ENCODE peak calls at places on chromosomes 16 and 17, in seven cellular contexts. N is amygdala, V is NCI-H226, K is GM13976, R is adrenal gland, H is HTR-8/SVneo, S is NCI-H1092 treated with DMSO at 0.1 percent for 48 hours. X is an unnamed sample.

GRCh38 chr17:48752399-48753288 is 24.1 kb upstream of the HOXB13 start:
- DNase-seq in N (no peak), K (no peak), V (no peak), S (no peak), R (no peak), H (no peak), X (no peak)

GRCh38 chr16:16144416-16144815 is 78.9 kb downstream of the ABCC6 start:
- DNase-seq in V (no peak), H (no peak), S (no peak), K (no peak), R (no peak), N (no peak), X (peak)

GRCh38 chr16:14958970-14959369 is 15.9 kb upstream of the PDXDC1 start:
- DNase-seq in S (no peak), R (no peak), N (no peak), V (no peak), H (no peak), K (peak), X (no peak)

GRCh38 chr16:84599528-84600202 is 18.2 kb downstream of the COTL1 start:
- DNase-seq in R (peak), N (no peak), H (peak), S (peak), V (peak), K (peak), X (no peak)

GRCh38 chr17:17387461-17388362 is 84.5 kb downstream of the NT5M start:
- DNase-seq in V (no peak), R (no peak), S (peak), H (no peak), N (no peak), K (no peak), X (peak)

GRCh38 chr17:69516911-69517310 is 102.4 kb downstream of the MAP2K6 start:
- DNase-seq in V (no peak), S (no peak), K (peak), H (no peak), N (no peak), R (no peak), X (no peak)

GRCh38 chr17:60039509-60040442 is 38.9 kb downstream of the HEATR6 start:
- DNase-seq in S (peak), N (no peak), R (no peak), V (no peak), K (no peak), H (no peak), X (no peak)

GRCh38 chr16:86129541-86129940 is 230.6 kb downstream of the IRF8 start:
- DNase-seq in N (no peak), K (no peak), S (no peak), V (no peak), R (no peak), H (no peak), X (no peak)

GRCh38 chr16:60200161-60200560 is 1466.0 kb upstream of the GOT2 start:
- DNase-seq in S (no peak), K (no peak), N (no peak), H (no peak), R (no peak), V (no peak), X (no peak)